ENCODE peak calls at places on chromosomes 13 and 19, in five cellular contexts. R, E, L, N and I are unnamed samples.

GRCh38 chr13:85140192-85140591 is 659.0 kb downstream of the SLITRK6 start:
- DNase-seq in R (no peak), E (no peak), L (no peak), N (no peak), I (no peak)

GRCh38 chr19:6141217-6141616 is 5.8 kb downstream of the ACSBG2 start:
- DNase-seq in R (no peak), E (no peak), L (peak), N (no peak), I (no peak)

GRCh38 chr19:31834070-31834469 is 484.8 kb upstream of the TSHZ3 start:
- DNase-seq in R (no peak), E (no peak), L (no peak), N (no peak), I (no peak)

GRCh38 chr13:46354143-46355087 is 32.6 kb downstream of the RUBCNL start:
- DNase-seq in R (peak), E (peak), L (peak), N (no peak), I (peak)

GRCh38 chr19:53624776-53625540 is 6.8 kb upstream of the DPRX start:
- DNase-seq in R (no peak), E (no peak), L (no peak), N (no peak), I (no peak)

GRCh38 chr19:628168-628567 is 5.2 kb downstream of the POLRMT start:
- DNase-seq in R (no peak), E (no peak), L (no peak), N (peak), I (no peak)

GRCh38 chr13:40536443-40537113 is 129.9 kb downstream of the FOXO1 start:
- DNase-seq in R (no peak), E (no peak), L (no peak), N (no peak), I (no peak)

GRCh38 chr13:82713681-82714405 is 1168.4 kb downstream of the SLITRK1 start:
- DNase-seq in R (peak), E (no peak), L (no peak), N (no peak), I (no peak)

GRCh38 chr13:111656439-111656838 is 336.0 kb downstream of the TEX29 start:
- DNase-seq in R (no peak), E (no peak), L (no peak), N (no peak), I (no peak)

GRCh38 chr13:58324130-58324529 is 692.6 kb downstream of the PCDH17 start:
- DNase-seq in R (no peak), E (no peak), L (no peak), N (no peak), I (no peak)

GRCh38 chr13:52879950-52880650 is 31.7 kb upstream of the PCDH8 start:
- DNase-seq in R (no peak), E (no peak), L (no peak), N (no peak), I (no peak)

GRCh38 chr19:7159105-7159933 is 89.8 kb downstream of the ZNF557 start:
- DNase-seq in R (peak), E (no peak), L (peak), N (no peak), I (no peak)

GRCh38 chr19:12800873-12801465 is 631 bp downstream of the PRDX2 start:
- DNase-seq in R (no peak), E (no peak), L (peak), N (peak), I (no peak)
- TF ChIP-seq RCOR1 in R (no peak), E (no peak), L (no peak), N (no peak), I (no peak)

DNA sequence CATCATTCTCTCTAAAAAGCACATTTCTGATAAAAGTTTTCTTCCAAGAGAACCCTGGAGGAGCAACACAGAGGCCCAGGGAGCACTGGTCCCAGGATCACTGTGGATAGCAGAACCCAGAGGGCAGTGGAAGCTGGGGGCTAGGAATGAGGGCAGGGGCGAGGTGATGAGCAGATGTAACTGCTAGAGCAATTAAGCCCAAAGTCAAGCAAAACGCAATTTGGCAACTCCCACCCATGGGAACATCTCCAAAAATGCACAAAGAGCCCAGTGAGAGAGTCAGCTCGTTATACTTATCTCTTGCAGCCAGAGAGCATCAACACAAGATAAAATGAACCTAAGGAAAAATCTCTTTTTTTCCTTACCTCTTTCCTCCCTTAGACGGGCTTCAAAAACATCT is 284.2 kb downstream of the TBC1D4 start:
- DNase-seq in R (no peak), E (no peak), L (no peak), N (no peak), I (no peak)
- TF ChIP-seq RCOR1 in R (no peak), E (no peak), L (no peak), N (no peak), I (no peak)

GRCh38 chr13:60720590-60720989 is 323.6 kb downstream of the TDRD3 start:
- DNase-seq in R (no peak), E (no peak), L (no peak), N (no peak), I (no peak)

GRCh38 chr13:60721063-60721462 is 324.0 kb downstream of the TDRD3 start:
- DNase-seq in R (no peak), E (no peak), L (no peak), N (no peak), I (no peak)

GRCh38 chr13:60716296-60716695 is 319.3 kb downstream of the TDRD3 start:
- DNase-seq in R (no peak), E (no peak), L (no peak), N (no peak), I (no peak)
- TF ChIP-seq RCOR1 in R (no peak), E (no peak), L (no peak), N (no peak), I (no peak)

GRCh38 chr13:97249093-97249787 is 27.1 kb downstream of the MBNL2 start:
- DNase-seq in R (no peak), E (no peak), L (no peak), N (no peak), I (no peak)

GRCh38 chr13:97248243-97248642 is 26.1 kb downstream of the MBNL2 start:
- DNase-seq in R (no peak), E (no peak), L (peak), N (no peak), I (no peak)

GRCh38 chr13:97249797-97250495 is 27.8 kb downstream of the MBNL2 start:
- DNase-seq in R (no peak), E (no peak), L (no peak), N (no peak), I (no peak)

GRCh38 chr13:97252735-97253134 is 30.6 kb downstream of the MBNL2 start:
- DNase-seq in R (no peak), E (no peak), L (no peak), N (no peak), I (no peak)

GRCh38 chr13:97250560-97250959 is 28.4 kb downstream of the MBNL2 start:
- DNase-seq in R (no peak), E (no peak), L (no peak), N (no peak), I (no peak)
- TF ChIP-seq RCOR1 in R (no peak), E (no peak), L (no peak), N (no peak), I (no peak)

DNA sequence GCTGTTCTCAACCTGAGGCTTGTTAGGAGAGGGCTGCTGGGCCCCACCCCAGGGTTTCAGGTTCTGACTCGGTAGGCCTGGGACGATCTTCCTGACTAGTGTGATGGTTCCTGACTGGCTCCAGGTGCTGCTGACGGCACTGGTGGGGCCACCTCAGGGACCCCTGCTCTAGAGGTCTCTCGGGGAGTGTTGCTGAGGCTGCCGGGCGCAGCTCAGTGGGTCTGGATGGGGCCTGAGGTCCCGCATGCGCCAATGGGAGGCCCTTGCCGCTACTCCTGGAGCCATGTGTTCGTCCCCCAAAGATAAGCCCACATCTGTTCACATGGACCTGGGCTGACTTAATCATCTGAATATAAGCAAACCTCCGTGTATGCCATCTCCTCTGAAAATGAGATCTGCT is 133.0 kb downstream of the ATP11A start:
- DNase-seq in R (no peak), E (no peak), L (no peak), N (no peak), I (no peak)
- TF ChIP-seq RCOR1 in R (no peak), E (no peak), L (no peak), N (no peak), I (no peak)

DNA sequence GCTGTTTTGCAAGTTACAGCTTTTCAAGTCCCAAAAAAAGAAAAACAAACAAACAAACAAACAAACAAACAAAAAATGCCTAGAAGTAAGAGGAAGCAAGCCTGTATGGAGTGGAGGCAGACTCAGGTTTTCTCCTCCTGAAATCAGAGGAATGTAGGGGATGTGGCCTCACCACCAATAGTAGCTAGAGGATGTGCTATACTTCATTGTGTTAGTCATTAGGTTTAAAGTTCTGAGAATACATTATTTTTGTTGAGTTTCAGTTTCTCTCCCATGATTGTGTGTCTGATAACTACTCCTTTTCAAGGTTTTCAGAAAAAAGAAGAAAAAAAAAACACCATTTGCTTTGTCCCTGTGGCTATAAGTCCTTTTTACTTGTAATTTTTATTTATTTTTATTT is 524.5 kb downstream of the GPC6 start:
- DNase-seq in R (peak), E (no peak), L (no peak), N (no peak), I (no peak)
- TF ChIP-seq RCOR1 in R (no peak), E (no peak), L (no peak), N (no peak), I (no peak)

GRCh38 chr19:41218615-41219507 is at the start of gene AXL:
- DNase-seq in R (peak), E (peak), L (no peak), N (peak), I (no peak)
- TF ChIP-seq RCOR1 in R (peak), E (no peak), L (no peak), N (no peak), I (no peak)

DNA sequence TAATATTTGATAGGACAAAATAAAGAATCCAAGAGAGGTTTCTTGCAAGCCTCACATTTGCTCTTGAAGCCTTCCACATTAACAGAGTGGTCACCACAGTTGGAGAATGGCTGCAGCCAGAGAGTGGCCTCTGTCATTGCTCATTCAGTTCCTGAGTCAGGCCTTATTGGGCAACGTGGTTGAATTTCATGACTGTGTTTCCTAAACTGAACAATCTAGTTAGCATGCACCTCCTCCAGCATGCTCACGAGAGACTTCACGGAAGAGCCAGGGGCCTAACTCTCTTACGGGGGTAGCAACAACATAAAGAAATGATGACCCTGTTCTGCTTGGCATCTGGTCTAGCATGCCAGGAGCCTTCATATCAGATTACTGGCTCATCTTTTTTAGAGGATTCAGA is 9.6 kb upstream of the UBL3 start:
- DNase-seq in R (peak), E (no peak), L (no peak), N (no peak), I (no peak)
- TF ChIP-seq RCOR1 in R (no peak), E (no peak), L (no peak), N (no peak), I (no peak)

GRCh38 chr19:34904846-34905527 is 21.7 kb upstream of the ZNF30 start:
- DNase-seq in R (no peak), E (no peak), L (no peak), N (peak), I (no peak)
- TF ChIP-seq RCOR1 in R (no peak), E (no peak), L (no peak), N (no peak), I (no peak)